ENCODE peak calls at places on chromosomes 4 and X, in seven cellular contexts. R is IMR-90, D is SK-N-SH, F is H1, A is HepG2, O is GM12878, I is K562. E is an unnamed sample.

GRCh38 chr4:6487466-6487865 is 15.1 kb upstream of the PPP2R2C start:
- DNase-seq in R (no peak), O (no peak), I (no peak), F (no peak), D (no peak), A (no peak), E (no peak)

GRCh38 chr4:155751569-155751968 is 7.3 kb upstream of the GUCY1B1 start:
- DNase-seq in D (no peak), O (no peak), R (no peak), A (no peak), I (no peak), F (no peak), E (no peak)

GRCh38 chrX:53494427-53494826 is 60.3 kb upstream of the HSD17B10 start:
- DNase-seq in R (peak), O (no peak), I (no peak), D (peak), A (no peak), F (no peak), E (no peak)

GRCh38 chrX:70494441-70494840 is 49.8 kb downstream of the DLG3 start:
- DNase-seq in I (no peak), F (no peak), A (no peak), O (no peak), R (peak), D (no peak), E (no peak)

GRCh38 chr4:139458999-139459398 is 5.1 kb downstream of the RAB33B start:
- DNase-seq in D (no peak), I (no peak), F (no peak), R (no peak), O (no peak), A (peak), E (no peak)

GRCh38 chr4:134343661-134344060 is 142.1 kb upstream of the PABPC4L start:
- DNase-seq in D (no peak), F (no peak), O (no peak), I (no peak), A (no peak), R (no peak), E (no peak)

GRCh38 chr4:100362363-100362762 is 155.5 kb downstream of the EMCN start:
- DNase-seq in D (no peak), I (no peak), A (no peak), R (peak), F (no peak), O (no peak), E (no peak)

GRCh38 chrX:18890724-18891560 is 93.0 kb downstream of the PHKA2 start:
- DNase-seq in D (no peak), I (no peak), F (no peak), O (no peak), R (no peak), A (no peak), E (no peak)

GRCh38 chrX:119887721-119888425 is 7.8 kb upstream of the AKAP14 start:
- DNase-seq in R (peak), D (peak), A (peak), O (no peak), I (peak), F (peak), E (peak)

GRCh38 chr4:73589887-73590801 is 30.1 kb downstream of the RASSF6 start:
- DNase-seq in R (no peak), I (no peak), O (peak), F (no peak), D (no peak), A (no peak), E (no peak)

GRCh38 chrX:44874481-44875184 is 1.6 kb downstream of the KDM6A start:
- DNase-seq in A (no peak), I (peak), O (no peak), D (peak), F (no peak), R (peak), E (no peak)

GRCh38 chr4:121358473-121358872 is 22.3 kb downstream of the QRFPR start:
- DNase-seq in R (peak), I (no peak), O (no peak), D (no peak), F (no peak), A (no peak), E (peak)

GRCh38 chr4:76689079-76689817 is 208.7 kb downstream of the SOWAHB start:
- DNase-seq in O (no peak), R (peak), D (peak), A (no peak), F (no peak), I (no peak), E (peak)

GRCh38 chrX:150486011-150486410 is 82.4 kb upstream of the MTM1 start:
- DNase-seq in A (peak), I (peak), O (no peak), F (no peak), R (peak), D (peak), E (peak)

GRCh38 chr4:112031712-112032328 is 113.4 kb upstream of the FAM241A start:
- DNase-seq in A (peak), R (peak), I (peak), D (peak), O (peak), F (no peak), E (peak)

GRCh38 chrX:153639177-153640044 is 7.6 kb upstream of the DUSP9 start:
- DNase-seq in A (no peak), O (no peak), F (no peak), I (no peak), R (no peak), D (no peak), E (no peak)

GRCh38 chr4:120754590-120754989 is 167.9 kb downstream of the PRDM5 start:
- DNase-seq in R (no peak), I (no peak), A (no peak), F (no peak), D (no peak), O (no peak), E (no peak)

GRCh38 chr4:4555916-4556315 is 14.1 kb upstream of the STX18 start:
- DNase-seq in I (no peak), F (no peak), A (peak), D (no peak), O (no peak), R (peak), E (no peak)

GRCh38 chrX:74133156-74133796 is 170.7 kb upstream of the ZCCHC13 start:
- DNase-seq in I (peak), O (peak), F (no peak), A (peak), D (peak), R (peak), E (peak)

GRCh38 chr4:142380052-142380598 is 466.0 kb downstream of the INPP4B start:
- DNase-seq in R (no peak), O (no peak), D (no peak), F (no peak), I (no peak), A (no peak), E (no peak)

GRCh38 chr4:108141213-108142045 is 27.3 kb downstream of the LEF1 start:
- DNase-seq in D (no peak), I (no peak), R (no peak), F (no peak), A (no peak), O (no peak), E (no peak)

GRCh38 chr4:169557061-169557636 is 55.2 kb downstream of the NEK1 start:
- DNase-seq in R (peak), I (no peak), O (no peak), F (no peak), D (no peak), A (no peak), E (peak)
- TF ChIP-seq RAD21 in R (no peak), I (no peak), O (no peak), F (no peak), D (no peak), A (no peak), E (no peak)

DNA sequence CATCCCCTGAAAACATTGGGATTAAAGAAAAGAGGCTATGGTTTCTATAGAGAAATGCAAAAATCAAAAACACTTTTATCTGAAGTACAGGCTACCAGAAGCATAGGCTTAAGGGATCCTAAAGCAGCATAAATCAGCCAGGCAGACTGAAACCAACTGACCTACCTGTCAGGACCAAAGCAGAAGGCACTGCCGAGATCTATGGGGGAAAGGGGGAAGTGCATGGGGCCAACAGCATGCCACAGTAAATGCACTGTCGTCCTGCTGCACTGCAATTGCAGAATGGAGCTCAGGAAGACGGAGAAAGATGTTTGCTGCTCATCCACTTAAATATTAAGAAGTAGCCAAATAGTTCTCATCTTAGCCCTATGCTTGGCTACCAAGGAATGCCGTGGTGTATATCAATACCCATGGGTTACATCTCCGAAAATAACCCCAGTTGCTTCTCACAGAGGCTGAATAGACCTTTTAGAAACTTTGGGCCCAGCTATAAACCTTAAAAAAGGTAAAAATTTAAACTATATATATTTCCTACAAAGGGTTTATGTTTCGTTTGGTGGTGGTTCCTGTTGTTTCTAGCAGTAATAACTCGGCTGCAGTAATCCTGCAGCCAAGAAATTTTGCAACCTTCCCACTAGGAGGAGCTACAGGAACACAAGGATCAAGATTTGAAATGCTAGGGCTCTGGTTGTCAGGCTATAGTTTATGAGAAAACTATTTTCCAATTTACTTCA is 312.2 kb upstream of the DIAPH2 start:
- DNase-seq in I (no peak), A (peak), D (peak), F (no peak), O (no peak), R (peak), E (peak)
- H3K4me3 ChIP-seq in I (no peak), A (no peak), D (no peak), F (no peak), O (no peak), R (no peak), E (no peak)

GRCh38 chr4:118154643-118155042 is 120.4 kb downstream of the NDST3 start:
- DNase-seq in D (no peak), I (no peak), O (no peak), R (peak), F (no peak), A (no peak), E (no peak)

GRCh38 chr4:118155516-118155915 is 121.2 kb downstream of the NDST3 start:
- DNase-seq in I (no peak), R (no peak), A (no peak), O (no peak), D (no peak), F (no peak), E (no peak)

DNA sequence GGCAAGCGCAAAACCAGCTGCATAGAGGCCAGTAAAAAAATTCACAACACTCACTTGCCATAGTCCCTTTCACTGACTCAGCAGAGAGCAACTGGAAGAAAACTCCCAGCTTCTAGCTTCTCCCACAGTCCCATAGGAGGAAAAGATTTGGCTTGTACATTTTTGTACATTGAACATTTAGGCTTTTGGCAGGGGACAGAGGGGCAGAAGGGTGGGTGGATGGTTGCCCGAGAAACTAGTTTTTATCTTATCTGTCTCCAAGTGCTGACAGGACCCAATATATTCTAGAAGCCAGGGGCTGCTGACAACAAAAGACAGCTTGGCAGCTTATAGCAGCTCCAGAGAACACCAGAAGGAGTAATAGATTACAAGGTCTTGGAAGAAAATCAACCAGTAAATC is 124.7 kb downstream of the NDST3 start:
- DNase-seq in I (no peak), O (no peak), F (no peak), R (no peak), D (no peak), A (no peak), E (no peak)
- H2AFZ ChIP-seq in I (no peak), O (no peak), F (no peak), R (no peak), D (no peak), A (no peak), E (no peak)

GRCh38 chrX:50967734-50968133 is 57.2 kb downstream of the BMP15 start:
- DNase-seq in R (no peak), I (no peak), D (no peak), A (no peak), O (no peak), F (no peak), E (no peak)
- TF ChIP-seq RAD21 in R (no peak), I (no peak), D (no peak), A (no peak), O (no peak), F (no peak), E (no peak)

GRCh38 chrX:30488092-30488491 is 89.5 kb downstream of the TASL start:
- DNase-seq in D (no peak), I (no peak), R (peak), A (no peak), O (no peak), F (no peak), E (peak)

GRCh38 chrX:30489323-30489722 is 88.2 kb downstream of the TASL start:
- DNase-seq in R (no peak), A (peak), O (no peak), D (no peak), F (no peak), I (no peak), E (peak)

GRCh38 chrX:30483996-30484395 is 93.6 kb downstream of the TASL start:
- DNase-seq in I (no peak), A (no peak), F (no peak), O (no peak), R (no peak), D (no peak), E (no peak)
- H3K4me3 ChIP-seq in I (no peak), A (no peak), F (no peak), O (no peak), R (no peak), D (no peak), E (no peak)

DNA sequence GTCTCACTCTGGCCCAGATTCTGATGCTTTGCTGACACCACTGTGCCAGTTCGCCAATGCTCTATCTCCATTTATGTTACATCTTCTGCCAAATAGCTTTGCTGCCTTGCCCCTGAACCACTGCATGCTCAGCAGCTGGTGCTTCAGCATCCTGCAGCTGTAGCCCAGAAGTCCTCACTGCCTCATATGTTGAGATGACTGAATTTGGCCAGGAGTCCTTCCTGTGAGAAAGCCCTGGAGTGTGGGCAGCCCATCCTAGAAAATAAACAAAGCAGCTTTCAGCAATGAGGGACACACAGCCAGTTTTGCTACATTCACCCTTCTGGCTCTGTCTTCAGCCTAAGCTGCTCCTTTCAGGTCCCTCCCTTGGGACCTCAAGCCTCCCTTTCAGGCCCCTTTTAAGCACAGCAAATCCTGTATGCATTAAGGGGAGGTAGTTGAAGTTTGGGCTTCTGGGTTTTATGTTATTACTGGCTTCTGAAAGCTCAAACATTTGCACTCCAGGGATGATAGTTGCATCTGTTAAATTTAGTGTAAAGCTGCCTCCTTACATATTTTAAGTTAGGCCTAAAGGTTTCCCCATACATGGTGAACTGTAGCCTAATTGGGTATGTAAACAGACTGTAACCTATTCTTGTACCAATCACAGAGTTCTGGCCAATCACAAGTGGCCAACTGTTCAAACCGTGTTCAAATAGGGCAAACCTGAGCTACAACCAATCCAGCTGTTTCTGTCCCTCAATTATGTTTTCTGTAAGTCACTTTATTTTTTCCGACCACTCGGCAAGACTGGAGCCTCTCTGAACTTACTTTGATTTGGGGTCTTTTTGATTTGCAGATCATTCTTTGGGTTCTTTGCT is 2.1 kb upstream of the TMEM165 start:
- DNase-seq in O (no peak), A (no peak), R (peak), I (no peak), D (no peak), F (no peak), E (no peak)
- H2AFZ ChIP-seq in O (no peak), A (no peak), R (peak), I (peak), D (no peak), F (no peak), E (no peak)

GRCh38 chrX:148947399-148948025 is 447.1 kb downstream of the AFF2 start:
- DNase-seq in O (no peak), R (no peak), A (no peak), F (no peak), I (no peak), D (no peak), E (no peak)

GRCh38 chrX:148938348-148938747 is 437.9 kb downstream of the AFF2 start:
- DNase-seq in D (no peak), I (no peak), F (no peak), O (no peak), A (no peak), R (no peak), E (no peak)

GRCh38 chrX:148940411-148940996 is 440.1 kb downstream of the AFF2 start:
- DNase-seq in F (no peak), R (no peak), I (no peak), A (no peak), D (no peak), O (no peak), E (no peak)

DNA sequence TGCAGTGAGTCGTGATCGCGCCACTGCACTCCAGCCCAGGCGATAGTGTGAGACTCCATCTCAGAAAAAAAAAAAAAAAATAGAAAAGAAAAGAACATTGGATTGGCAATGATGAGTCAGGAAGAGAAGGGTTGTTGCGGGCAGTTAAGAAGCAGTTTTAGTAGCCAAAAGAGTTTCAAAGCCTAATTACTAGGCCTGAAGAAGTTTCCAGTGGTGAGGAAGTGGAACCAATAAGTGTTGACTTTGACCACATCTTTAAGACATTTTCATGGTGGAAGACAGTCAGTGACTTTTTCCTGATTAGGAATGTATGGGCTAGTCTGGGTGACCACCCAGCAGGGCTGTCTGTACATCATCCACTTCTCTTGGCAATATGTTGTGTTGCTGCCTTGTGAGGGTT is 442.3 kb downstream of the AFF2 start:
- DNase-seq in F (no peak), O (no peak), I (no peak), D (no peak), R (no peak), A (no peak), E (no peak)
- TF ChIP-seq RAD21 in F (no peak), O (no peak), I (no peak), D (no peak), R (no peak), A (no peak), E (no peak)

GRCh38 chr4:131381055-131381454 is 1768.0 kb upstream of the PCDH10 start:
- DNase-seq in A (no peak), F (no peak), I (no peak), D (no peak), R (no peak), O (no peak), E (no peak)
- H3K4me3 ChIP-seq in A (no peak), F (no peak), I (no peak), D (no peak), R (no peak), O (no peak), E (no peak)

GRCh38 chr4:152554742-152555141 is 18.9 kb upstream of the FBXW7 start:
- DNase-seq in I (no peak), R (no peak), A (no peak), O (no peak), F (no peak), D (no peak), E (no peak)
- H2AFZ ChIP-seq in I (no peak), R (no peak), A (no peak), O (peak), F (no peak), D (no peak), E (no peak)

GRCh38 chrX:69028761-69029120 is 136.5 kb downstream of the PJA1 start:
- DNase-seq in F (no peak), D (no peak), O (no peak), A (no peak), R (no peak), I (no peak), E (no peak)
- TF ChIP-seq RAD21 in F (no peak), D (no peak), O (no peak), A (no peak), R (no peak), I (no peak), E (no peak)

E was measured in HCT116.